ENCODE peak calls at places on chromosome 18, in five cellular contexts. Z, J, K, F and D are unnamed samples.

GRCh38 chr18:78856569-78857200 is 122.9 kb upstream of the SALL3 start:
- DNase-seq in Z (no peak), J (no peak), K (no peak), F (no peak), D (peak)

GRCh38 chr18:8765692-8766463 is 60.5 kb downstream of the MTCL1 start:
- DNase-seq in Z (no peak), J (no peak), K (no peak), F (no peak), D (no peak)

GRCh38 chr18:61982475-61982874 is 89.7 kb upstream of the RNF152 start:
- DNase-seq in Z (no peak), J (no peak), K (no peak), F (no peak), D (no peak)

GRCh38 chr18:46148810-46149209 is 44.6 kb downstream of the HAUS1 start:
- DNase-seq in Z (peak), J (peak), K (peak), F (no peak), D (no peak)

GRCh38 chr18:37322497-37323035 is 243.0 kb downstream of the CELF4 start:
- DNase-seq in Z (no peak), J (no peak), K (peak), F (no peak), D (no peak)

GRCh38 chr18:34511435-34511834 is 198.7 kb upstream of the DTNA start:
- DNase-seq in Z (no peak), J (no peak), K (no peak), F (no peak), D (no peak)

GRCh38 chr18:29078272-29078671 is 901.3 kb upstream of the CDH2 start:
- DNase-seq in Z (no peak), J (no peak), K (no peak), F (no peak), D (no peak)

GRCh38 chr18:79203017-79203605 is 133.9 kb downstream of the ATP9B start:
- DNase-seq in Z (peak), J (no peak), K (peak), F (no peak), D (no peak)

GRCh38 chr18:79395761-79396404 is at the start of gene NFATC1:
- DNase-seq in Z (peak), J (no peak), K (peak), F (no peak), D (no peak)

GRCh38 chr18:7575465-7576026 is 8.4 kb downstream of the PTPRM start:
- DNase-seq in Z (peak), J (no peak), K (peak), F (no peak), D (no peak)

GRCh38 chr18:23689616-23690504 is 607 bp downstream of the LAMA3 start:
- DNase-seq in Z (no peak), J (no peak), K (no peak), F (no peak), D (no peak)

GRCh38 chr18:26700728-26701127 is 152.4 kb upstream of the KCTD1 start:
- DNase-seq in Z (no peak), J (no peak), K (no peak), F (no peak), D (no peak)

GRCh38 chr18:68429111-68429510 is 285.8 kb downstream of the TMX3 start:
- DNase-seq in Z (no peak), J (no peak), K (no peak), F (no peak), D (no peak)

GRCh38 chr18:48186084-48186798 is 222.9 kb downstream of the ZBTB7C start:
- DNase-seq in Z (no peak), J (no peak), K (peak), F (no peak), D (no peak)

GRCh38 chr18:63028380-63028779 is 291.2 kb downstream of the BCL2 start:
- DNase-seq in Z (no peak), J (no peak), K (no peak), F (no peak), D (no peak)

GRCh38 chr18:21056545-21056944 is 55.1 kb downstream of the ROCK1 start:
- DNase-seq in Z (no peak), J (no peak), K (peak), F (no peak), D (no peak)

GRCh38 chr18:47585136-47585535 is 333.7 kb upstream of the SKOR2 start:
- DNase-seq in Z (no peak), J (no peak), K (no peak), F (no peak), D (no peak)

GRCh38 chr18:73409242-73409641 is 541.5 kb upstream of the NETO1 start:
- DNase-seq in Z (no peak), J (no peak), K (no peak), F (no peak), D (no peak)

GRCh38 chr18:3466872-3467271 is 16.9 kb downstream of the TGIF1 start:
- DNase-seq in Z (no peak), J (no peak), K (no peak), F (no peak), D (no peak)

GRCh38 chr18:2948038-2948437 is 64.9 kb downstream of the LPIN2 start:
- DNase-seq in Z (peak), J (no peak), K (peak), F (no peak), D (no peak)

GRCh38 chr18:79117791-79118190 is 48.6 kb downstream of the ATP9B start:
- DNase-seq in Z (no peak), J (no peak), K (no peak), F (no peak), D (no peak)

GRCh38 chr18:37535968-37536367 is 29.6 kb downstream of the CELF4 start:
- DNase-seq in Z (peak), J (no peak), K (no peak), F (no peak), D (no peak)

GRCh38 chr18:44453505-44453904 is 227.2 kb upstream of the SETBP1 start:
- DNase-seq in Z (peak), J (no peak), K (no peak), F (no peak), D (no peak)

GRCh38 chr18:74906189-74906588 is 302.8 kb downstream of the PTGR3 start:
- DNase-seq in Z (no peak), J (no peak), K (no peak), F (no peak), D (no peak)

GRCh38 chr18:26685438-26686173 is 137.3 kb upstream of the KCTD1 start:
- DNase-seq in Z (no peak), J (no peak), K (no peak), F (no peak), D (no peak)

GRCh38 chr18:986071-986470 is 81.4 kb downstream of the ADCYAP1 start:
- DNase-seq in Z (no peak), J (no peak), K (no peak), F (no peak), D (no peak)

GRCh38 chr18:250685-251084 is 17.2 kb downstream of the THOC1 start:
- DNase-seq in Z (peak), J (no peak), K (peak), F (no peak), D (no peak)

GRCh38 chr18:34467059-34467458 is 242.3 kb upstream of the NOL4 start:
- DNase-seq in Z (no peak), J (no peak), K (peak), F (no peak), D (no peak)

GRCh38 chr18:30908381-30908780 is 134.2 kb downstream of the DSC3 start:
- DNase-seq in Z (no peak), J (no peak), K (no peak), F (no peak), D (no peak)

GRCh38 chr18:79393626-79394401 is 1.9 kb upstream of the NFATC1 start:
- DNase-seq in Z (peak), J (peak), K (peak), F (peak), D (no peak)

GRCh38 chr18:23231340-23232021 is 96.2 kb downstream of the CABLES1 start:
- DNase-seq in Z (peak), J (peak), K (peak), F (peak), D (no peak)

GRCh38 chr18:13253786-13254755 is 35.5 kb downstream of the LDLRAD4 start:
- DNase-seq in Z (no peak), J (no peak), K (no peak), F (no peak), D (no peak)

GRCh38 chr18:40366521-40366920 is 1588.5 kb upstream of the PIK3C3 start:
- DNase-seq in Z (no peak), J (no peak), K (no peak), F (no peak), D (no peak)

GRCh38 chr18:72720116-72720515 is 147.7 kb downstream of the NETO1 start:
- DNase-seq in Z (no peak), J (no peak), K (no peak), F (no peak), D (no peak)

GRCh38 chr18:24837065-24837464 is 376.6 kb downstream of the HRH4 start:
- DNase-seq in Z (peak), J (no peak), K (no peak), F (no peak), D (no peak)

GRCh38 chr18:8705280-8705940 is at the start of gene MTCL1:
- DNase-seq in Z (peak), J (no peak), K (peak), F (no peak), D (no peak)

GRCh38 chr18:9971313-9971920 is 57.6 kb downstream of the VAPA start:
- DNase-seq in Z (peak), J (peak), K (peak), F (no peak), D (no peak)

GRCh38 chr18:12657048-12657848 is 659 bp downstream of the SPIRE1 start:
- DNase-seq in Z (peak), J (no peak), K (no peak), F (peak), D (no peak)

GRCh38 chr18:3213231-3214059 is 6.3 kb downstream of the MYOM1 start:
- DNase-seq in Z (no peak), J (no peak), K (no peak), F (no peak), D (no peak)

GRCh38 chr18:51561821-51562220 is 364.3 kb upstream of the MEX3C start:
- DNase-seq in Z (no peak), J (no peak), K (no peak), F (no peak), D (no peak)

GRCh38 chr18:51563401-51563800 is 365.9 kb upstream of the MEX3C start:
- DNase-seq in Z (no peak), J (no peak), K (no peak), F (no peak), D (no peak)

GRCh38 chr18:51559198-51559901 is 361.9 kb upstream of the MEX3C start:
- DNase-seq in Z (no peak), J (no peak), K (no peak), F (no peak), D (no peak)

GRCh38 chr18:51559902-51560287 is 362.4 kb upstream of the MEX3C start:
- DNase-seq in Z (no peak), J (no peak), K (peak), F (no peak), D (no peak)
- TF ChIP-seq CTCF in Z (no peak), J (no peak), K (peak), F (no peak), D (no peak)

DNA sequence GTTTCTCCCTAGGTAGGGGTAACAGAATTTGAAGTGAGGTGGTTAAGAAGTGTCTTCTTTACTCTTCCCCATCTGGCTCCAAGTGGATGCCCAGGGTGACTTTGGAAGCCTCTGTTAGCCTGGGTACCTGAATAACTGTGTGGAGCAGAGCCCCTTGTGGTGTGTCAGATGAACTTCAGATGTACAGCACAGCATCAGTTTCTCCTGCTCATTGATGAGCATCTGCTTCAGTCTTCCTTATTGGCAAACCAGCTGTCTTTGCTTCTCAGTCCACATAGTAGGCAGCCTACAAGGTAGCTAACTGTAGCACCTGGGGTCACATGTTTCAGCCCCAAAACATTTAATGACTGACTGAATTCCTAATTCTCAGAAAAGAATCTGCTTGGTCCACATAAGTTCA is 56.2 kb upstream of the ATP8B1 start:
- DNase-seq in Z (no peak), J (no peak), K (peak), F (no peak), D (no peak)
- TF ChIP-seq CTCF in Z (peak), J (no peak), K (peak), F (peak), D (no peak)

DNA sequence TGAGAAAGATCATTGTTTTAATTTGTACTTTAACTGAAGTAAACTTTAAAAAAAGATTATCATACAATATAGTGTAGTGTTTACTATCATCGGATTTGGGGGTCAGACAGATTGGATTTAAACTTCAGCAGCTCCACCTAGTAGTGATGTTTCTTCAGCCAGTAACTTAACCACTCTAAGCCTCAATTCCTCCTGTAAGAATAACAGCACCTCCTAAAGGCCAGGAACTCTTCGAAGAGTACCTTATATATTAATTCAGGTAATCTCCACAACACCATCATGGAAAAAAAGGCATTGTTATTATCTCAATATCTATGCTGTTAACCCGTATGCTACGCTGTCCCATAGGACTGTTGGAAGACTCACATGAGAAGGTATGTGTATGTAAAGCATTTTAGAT is 69.0 kb upstream of the DLGAP1 start:
- DNase-seq in Z (no peak), J (no peak), K (no peak), F (no peak), D (no peak)
- TF ChIP-seq CTCF in Z (no peak), J (no peak), K (no peak), F (no peak), D (no peak)

DNA sequence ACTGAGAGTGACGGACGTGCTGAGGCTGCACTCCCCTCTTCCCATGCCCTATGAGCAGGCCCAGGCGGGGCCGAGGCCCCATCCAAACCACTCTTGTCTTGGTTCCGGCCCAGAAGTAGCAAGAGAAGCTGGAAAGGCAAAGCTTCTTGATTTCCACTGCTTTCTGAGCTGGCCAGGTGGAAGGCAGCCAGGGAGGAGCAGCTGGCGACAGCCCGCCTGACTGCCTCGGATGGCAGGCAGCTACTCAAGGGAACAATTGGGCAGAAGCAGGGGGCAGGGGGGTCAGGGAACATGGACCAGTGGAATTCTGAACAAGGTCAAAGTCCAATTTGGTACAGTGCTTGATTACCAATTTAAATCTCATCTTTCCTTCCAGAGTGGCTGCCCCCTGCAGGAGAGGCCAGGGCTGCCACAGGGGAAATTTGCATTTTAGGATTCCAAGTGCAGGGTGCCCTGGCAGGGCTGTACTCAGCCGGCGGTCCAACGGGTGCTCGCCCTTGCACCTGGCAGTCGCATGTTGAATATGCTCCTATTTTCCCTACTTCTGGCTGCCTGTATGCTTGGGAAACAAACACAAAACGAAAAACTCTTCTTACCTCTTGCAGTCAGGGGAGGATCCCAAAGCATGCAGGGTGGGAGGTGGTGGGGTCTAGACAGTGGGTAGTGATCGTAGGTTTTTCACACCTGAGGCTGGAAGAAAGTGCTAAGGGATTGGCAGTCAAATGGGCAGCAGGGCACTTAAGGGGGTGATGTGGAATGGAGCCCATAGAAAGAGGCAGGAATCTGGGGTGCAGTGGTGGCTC is 67.3 kb downstream of the LIPG start:
- DNase-seq in Z (no peak), J (no peak), K (no peak), F (no peak), D (peak)
- TF ChIP-seq CTCF in Z (peak), J (no peak), K (no peak), F (no peak), D (no peak)

GRCh38 chr18:5488844-5489243 is 55.0 kb downstream of the EPB41L3 start:
- DNase-seq in Z (no peak), J (no peak), K (no peak), F (no peak), D (no peak)
- TF ChIP-seq CTCF in Z (no peak), J (no peak), K (no peak), F (no peak), D (no peak)

DNA sequence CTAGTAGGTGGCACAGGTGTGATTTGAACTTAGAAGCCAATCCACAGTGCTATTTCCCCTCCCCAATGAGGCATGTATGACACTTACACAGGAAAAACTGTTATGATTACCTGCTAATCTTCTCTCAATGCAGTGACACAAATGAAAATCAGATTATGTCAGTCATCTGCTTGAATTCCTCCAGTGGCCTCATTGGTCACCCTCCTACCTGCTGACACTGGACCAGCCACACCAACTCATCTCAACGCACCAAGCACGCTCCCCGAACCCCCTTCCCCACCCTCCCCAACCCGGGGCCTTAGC is 82.2 kb upstream of the SEC11C start:
- DNase-seq in Z (no peak), J (no peak), K (no peak), F (no peak), D (no peak)
- TF ChIP-seq CTCF in Z (peak), J (no peak), K (no peak), F (peak), D (peak)

GRCh38 chr18:28007841-28008240 is 169.1 kb downstream of the CDH2 start:
- DNase-seq in Z (peak), J (no peak), K (no peak), F (no peak), D (no peak)

GRCh38 chr18:28015671-28016070 is 161.3 kb downstream of the CDH2 start:
- DNase-seq in Z (no peak), J (no peak), K (no peak), F (no peak), D (no peak)

GRCh38 chr18:28018361-28018760 is 158.6 kb downstream of the CDH2 start:
- DNase-seq in Z (peak), J (no peak), K (no peak), F (no peak), D (no peak)

GRCh38 chr18:28009589-28009988 is 167.3 kb downstream of the CDH2 start:
- DNase-seq in Z (no peak), J (no peak), K (no peak), F (no peak), D (no peak)

GRCh38 chr18:28013064-28013463 is 163.9 kb downstream of the CDH2 start:
- DNase-seq in Z (no peak), J (no peak), K (peak), F (no peak), D (no peak)
- TF ChIP-seq CTCF in Z (peak), J (no peak), K (peak), F (no peak), D (no peak)

GRCh38 chr18:76462326-76462694 is 32.7 kb downstream of the ZNF516 start:
- DNase-seq in Z (no peak), J (no peak), K (no peak), F (no peak), D (no peak)

GRCh38 chr18:76463358-76463757 is 31.7 kb downstream of the ZNF516 start:
- DNase-seq in Z (no peak), J (no peak), K (no peak), F (no peak), D (no peak)

GRCh38 chr18:76460482-76460881 is 34.6 kb downstream of the ZNF516 start:
- DNase-seq in Z (no peak), J (peak), K (no peak), F (no peak), D (no peak)

GRCh38 chr18:76461148-76461547 is 33.9 kb downstream of the ZNF516 start:
- DNase-seq in Z (no peak), J (no peak), K (no peak), F (no peak), D (peak)

GRCh38 chr18:76461692-76462325 is 33.2 kb downstream of the ZNF516 start:
- DNase-seq in Z (no peak), J (no peak), K (no peak), F (no peak), D (no peak)
- TF ChIP-seq CTCF in Z (no peak), J (no peak), K (no peak), F (no peak), D (no peak)